ENCODE peak calls at places on chromosomes 6 and 20, in seven cellular contexts. G is HL-60, C is SK-N-SH, Y is HCT116, R is GM23338, N is GM12878, O is K562. X is an unnamed sample.

GRCh38 chr6:108667984-108668383 is 107.3 kb downstream of the FOXO3 start:
- DNase-seq in R (peak; percentile 32), C (no peak), O (no peak), G (no peak), Y (no peak), N (no peak), X (no peak)

GRCh38 chr6:16286151-16286522 is 47.8 kb downstream of the GMPR start:
- DNase-seq in G (no peak), O (peak; percentile 62), R (peak; percentile 90), Y (peak; percentile 6), C (peak; percentile 72), N (no peak), X (peak; percentile 28)

GRCh38 chr6:146339716-146340115 is 203.9 kb upstream of the RAB32 start:
- DNase-seq in Y (no peak), R (no peak), G (no peak), O (no peak), N (no peak), C (no peak), X (peak; percentile 20)

GRCh38 chr6:2651966-2652365 is 98.8 kb downstream of the MYLK4 start:
- DNase-seq in Y (no peak), R (no peak), G (no peak), C (no peak), N (no peak), O (no peak), X (no peak)

GRCh38 chr6:108115598-108116058 is 41.1 kb upstream of the OSTM1 start:
- DNase-seq in C (peak; percentile 77), R (peak; percentile 80), O (peak; percentile 63), G (no peak), Y (peak; percentile 41), N (no peak), X (no peak)

GRCh38 chr6:169782966-169783760 is 31.7 kb downstream of the ERMARD start:
- DNase-seq in G (no peak), N (no peak), O (no peak), Y (no peak), R (no peak), C (no peak), X (no peak)

GRCh38 chr6:119353696-119354095 is 4.1 kb upstream of the MAN1A1 start:
- DNase-seq in R (peak; percentile 11), O (no peak), Y (no peak), C (no peak), G (no peak), N (no peak), X (no peak)

GRCh38 chr20:23255658-23256385 is 94.8 kb upstream of the NXT1 start:
- DNase-seq in N (no peak), Y (no peak), G (no peak), O (no peak), R (no peak), C (no peak), X (no peak)

GRCh38 chr6:132401120-132401940 is at the start of gene MOXD1:
- DNase-seq in C (peak; percentile 65), O (peak; percentile 2), R (peak; percentile 78), N (no peak), G (no peak), Y (no peak), X (no peak)

GRCh38 chr20:57135875-57136274 is 130.6 kb downstream of the BMP7 start:
- DNase-seq in G (no peak), R (no peak), Y (no peak), O (peak; percentile 3), C (no peak), N (no peak), X (no peak)

GRCh38 chr6:131054392-131055250 is 8.4 kb downstream of the EPB41L2 start:
- DNase-seq in G (no peak), C (no peak), N (no peak), O (no peak), Y (no peak), R (no peak), X (no peak)

GRCh38 chr6:4781426-4781825 is 5.2 kb downstream of the CDYL start:
- DNase-seq in N (no peak), R (no peak), C (no peak), G (no peak), Y (no peak), O (no peak), X (no peak)

GRCh38 chr6:39982720-39983119 is 48.5 kb upstream of the MOCS1 start:
- DNase-seq in N (no peak), Y (no peak), C (no peak), O (no peak), R (no peak), G (no peak), X (no peak)

GRCh38 chr6:79461205-79461604 is 76.0 kb downstream of the LCA5 start:
- DNase-seq in Y (no peak), G (no peak), C (no peak), R (no peak), O (no peak), N (no peak), X (no peak)

GRCh38 chr6:17179246-17180073 is 77.6 kb downstream of the STMND1 start:
- DNase-seq in C (no peak), G (no peak), R (no peak), O (no peak), Y (no peak), N (no peak), X (no peak)

DNA sequence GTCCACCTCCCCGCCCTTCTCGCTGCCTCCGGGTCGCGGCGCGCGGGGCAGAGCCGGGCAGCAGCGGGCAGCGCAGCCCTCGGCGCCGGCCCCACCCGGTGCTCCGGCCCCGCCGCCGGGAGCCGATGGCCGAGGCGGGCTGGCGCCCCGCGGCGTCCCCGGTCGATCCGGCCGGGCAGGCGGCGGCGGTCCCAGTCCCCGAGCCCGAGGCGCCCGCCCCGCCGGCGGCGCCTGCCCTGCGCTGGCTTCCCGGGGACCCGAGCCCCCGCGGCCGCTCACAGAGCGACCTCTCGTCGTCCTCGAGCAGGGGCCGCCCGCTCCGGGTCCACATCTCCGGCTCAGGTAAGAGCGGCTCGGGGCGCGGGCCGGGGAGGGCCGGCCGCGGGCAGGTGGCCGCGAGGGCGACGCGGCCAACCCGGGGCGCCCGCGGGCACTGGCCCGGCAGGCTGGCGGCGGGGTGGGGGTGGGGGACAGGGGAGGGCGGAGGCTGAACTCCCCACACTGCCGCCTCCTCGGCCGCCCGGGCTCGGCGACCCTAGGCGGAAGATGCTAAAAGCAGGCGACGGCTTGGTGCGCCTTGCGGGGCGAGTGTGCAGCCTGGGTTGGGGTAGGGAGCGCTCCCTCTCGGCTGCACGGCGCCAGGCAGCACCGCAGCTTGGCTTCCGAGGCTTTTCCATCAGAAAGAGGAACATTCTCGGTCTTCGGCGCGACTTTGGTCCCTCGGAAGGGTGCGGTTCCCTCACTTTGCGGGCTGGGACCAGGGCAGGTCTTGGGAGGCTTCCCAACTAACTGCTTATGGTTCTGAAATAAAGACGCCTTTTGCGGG is 25.6 kb upstream of the FUCA2 start:
- DNase-seq in R (peak; percentile 86), N (no peak), G (no peak), C (peak; percentile 83), Y (peak; percentile 41), O (no peak), X (peak; percentile 12)
- TF ChIP-seq CTCF in R (peak; percentile 54), N (peak; percentile 27), G (peak; percentile 51), C (peak; percentile 39), Y (peak; percentile 50), O (peak; percentile 15), X (peak; percentile 64)

GRCh38 chr6:27138398-27138797 is 109.1 kb upstream of the PRSS16 start:
- DNase-seq in C (no peak), R (no peak), Y (no peak), N (no peak), O (peak; percentile 69), G (no peak), X (no peak)

GRCh38 chr6:27139753-27140522 is 107.6 kb upstream of the PRSS16 start:
- DNase-seq in R (peak; percentile 31), C (no peak), Y (no peak), N (no peak), G (no peak), O (peak; percentile 76), X (no peak)

GRCh38 chr6:27136978-27137814 is 110.3 kb upstream of the PRSS16 start:
- DNase-seq in G (no peak), R (no peak), O (no peak), C (no peak), N (no peak), Y (no peak), X (no peak)

GRCh38 chr6:27141013-27141412 is 106.5 kb upstream of the PRSS16 start:
- DNase-seq in C (no peak), R (no peak), O (no peak), G (no peak), Y (no peak), N (no peak), X (no peak)

GRCh38 chr6:27138837-27139752 is 108.4 kb upstream of the PRSS16 start:
- DNase-seq in O (peak; percentile 95), R (peak; percentile 97), N (peak; percentile 95), C (peak; percentile 77), Y (no peak), G (peak; percentile 85), X (no peak)
- TF ChIP-seq POLR2AphosphoS5 in O (peak; percentile 97), R (peak; percentile 100), N (peak; percentile 97), C (peak; percentile 99), Y (no peak), G (peak; percentile 99), X (no peak)

DNA sequence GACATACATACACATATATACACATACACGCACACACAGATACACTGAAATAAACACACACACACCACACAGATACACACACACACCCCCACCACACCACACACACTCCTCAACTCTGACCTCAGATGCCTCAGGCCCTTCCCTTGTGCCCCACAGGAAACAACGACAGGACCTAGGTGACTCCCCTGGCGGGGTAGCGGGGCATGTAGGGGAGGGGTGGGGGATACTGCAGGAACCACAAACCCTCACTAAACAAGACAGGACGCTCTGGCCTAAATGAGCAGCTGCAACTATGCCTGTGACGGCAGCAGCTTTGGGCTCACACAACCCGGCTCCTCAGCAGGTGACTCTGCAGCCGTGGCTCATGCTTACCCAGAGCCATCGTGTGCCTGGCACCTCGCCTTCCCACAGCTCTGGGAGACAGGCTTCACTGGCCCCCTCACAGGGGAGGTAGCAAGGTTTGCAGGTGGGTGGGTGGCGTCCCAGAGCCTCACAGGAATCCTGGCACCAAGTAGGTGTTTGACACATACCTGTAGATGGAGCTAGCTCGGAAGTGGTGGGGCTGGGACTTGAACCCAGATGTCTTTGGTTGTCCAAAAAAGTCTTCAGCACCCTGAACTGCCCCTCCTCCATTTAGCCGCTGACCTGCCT is 100.8 kb downstream of the GRM4 start:
- DNase-seq in G (no peak), Y (no peak), C (no peak), O (no peak), N (peak; percentile 7), R (no peak), X (no peak)
- TF ChIP-seq REST in G (no peak), Y (no peak), C (no peak), O (no peak), N (no peak), R (no peak), X (no peak)

GRCh38 chr20:43564455-43564854 is 5.6 kb downstream of the SGK2 start:
- DNase-seq in R (no peak), G (no peak), C (no peak), O (no peak), N (no peak), Y (no peak), X (no peak)

GRCh38 chr20:43563991-43564390 is 5.2 kb downstream of the SGK2 start:
- DNase-seq in Y (no peak), N (no peak), G (no peak), C (no peak), O (no peak), R (no peak), X (no peak)

GRCh38 chr20:43565758-43566104 is 6.9 kb downstream of the SGK2 start:
- DNase-seq in G (no peak), R (no peak), O (no peak), Y (no peak), N (no peak), C (no peak), X (no peak)

GRCh38 chr20:43564993-43565757 is 6.3 kb downstream of the SGK2 start:
- DNase-seq in R (peak; percentile 26), O (no peak), Y (no peak), C (no peak), N (no peak), G (no peak), X (no peak)

GRCh38 chr20:43563429-43563828 is 4.6 kb downstream of the SGK2 start:
- DNase-seq in C (no peak), Y (no peak), R (no peak), G (no peak), O (peak; percentile 48), N (no peak), X (no peak)
- TF ChIP-seq CTCF in C (no peak), Y (peak; percentile 19), R (peak; percentile 12), G (no peak), O (peak; percentile 38), N (peak; percentile 21), X (no peak)